ENCODE peak calls at places on chromosomes 6 and 20, in six cellular contexts. One of them, this sample, is unnamed.

GRCh38 chr6:2940010-2940850 is 31.1 kb downstream of the SERPINB6 start:
- DNase-seq in body of pancreas: no peak
- DNase-seq in HTR-8/SVneo: no peak
- DNase-seq in Jurkat, Clone E6-1: peak
- DNase-seq in heart left ventricle: no peak
- DNase-seq in head of caudate nucleus: peak
- DNase-seq in this sample: no peak

GRCh38 chr20:19850190-19850533 is 92.1 kb downstream of the RIN2 start:
- DNase-seq in HTR-8/SVneo: no peak
- DNase-seq in Jurkat, Clone E6-1: no peak
- DNase-seq in body of pancreas: peak
- DNase-seq in head of caudate nucleus: peak
- DNase-seq in heart left ventricle: peak
- DNase-seq in this sample: no peak

GRCh38 chr6:4466260-4466659 is 309.9 kb upstream of the CDYL start:
- DNase-seq in body of pancreas: peak
- DNase-seq in HTR-8/SVneo: no peak
- DNase-seq in Jurkat, Clone E6-1: no peak
- DNase-seq in heart left ventricle: no peak
- DNase-seq in head of caudate nucleus: peak
- DNase-seq in this sample: no peak

GRCh38 chr20:2168946-2169345 is 67.3 kb downstream of the STK35 start:
- DNase-seq in head of caudate nucleus: no peak
- DNase-seq in Jurkat, Clone E6-1: no peak
- DNase-seq in body of pancreas: no peak
- DNase-seq in heart left ventricle: no peak
- DNase-seq in HTR-8/SVneo: no peak
- DNase-seq in this sample: no peak

GRCh38 chr20:44097521-44098255 is 89.3 kb downstream of the JPH2 start:
- DNase-seq in head of caudate nucleus: no peak
- DNase-seq in Jurkat, Clone E6-1: no peak
- DNase-seq in HTR-8/SVneo: no peak
- DNase-seq in body of pancreas: no peak
- DNase-seq in heart left ventricle: no peak
- DNase-seq in this sample: no peak

GRCh38 chr6:89371849-89372505 is 19.5 kb upstream of the UBE2J1 start:
- DNase-seq in Jurkat, Clone E6-1: peak
- DNase-seq in heart left ventricle: peak
- DNase-seq in HTR-8/SVneo: peak
- DNase-seq in head of caudate nucleus: peak
- DNase-seq in body of pancreas: peak
- DNase-seq in this sample: peak

GRCh38 chr20:30812739-30813411 is 444.6 kb upstream of the DEFB115 start:
- DNase-seq in heart left ventricle: no peak
- DNase-seq in Jurkat, Clone E6-1: no peak
- DNase-seq in HTR-8/SVneo: no peak
- DNase-seq in body of pancreas: no peak
- DNase-seq in head of caudate nucleus: no peak
- DNase-seq in this sample: no peak

GRCh38 chr20:61757678-61758555 is 307.8 kb downstream of the TAF4 start:
- DNase-seq in body of pancreas: no peak
- DNase-seq in heart left ventricle: no peak
- DNase-seq in Jurkat, Clone E6-1: no peak
- DNase-seq in head of caudate nucleus: no peak
- DNase-seq in HTR-8/SVneo: no peak
- DNase-seq in this sample: no peak

GRCh38 chr20:40641809-40642208 is 47.2 kb downstream of the MAFB start:
- DNase-seq in Jurkat, Clone E6-1: no peak
- DNase-seq in head of caudate nucleus: no peak
- DNase-seq in HTR-8/SVneo: no peak
- DNase-seq in body of pancreas: no peak
- DNase-seq in heart left ventricle: no peak
- DNase-seq in this sample: no peak

GRCh38 chr6:16064687-16065086 is 64.2 kb upstream of the MYLIP start:
- DNase-seq in body of pancreas: no peak
- DNase-seq in heart left ventricle: no peak
- DNase-seq in head of caudate nucleus: no peak
- DNase-seq in Jurkat, Clone E6-1: no peak
- DNase-seq in HTR-8/SVneo: no peak
- DNase-seq in this sample: no peak

GRCh38 chr20:168876-169275 is 11.6 kb downstream of the DEFB127 start:
- DNase-seq in HTR-8/SVneo: no peak
- DNase-seq in body of pancreas: no peak
- DNase-seq in head of caudate nucleus: no peak
- DNase-seq in heart left ventricle: no peak
- DNase-seq in Jurkat, Clone E6-1: no peak
- DNase-seq in this sample: peak

GRCh38 chr6:25706314-25707014 is 48.1 kb upstream of the SLC17A4 start:
- DNase-seq in head of caudate nucleus: no peak
- DNase-seq in HTR-8/SVneo: no peak
- DNase-seq in body of pancreas: peak
- DNase-seq in heart left ventricle: no peak
- DNase-seq in Jurkat, Clone E6-1: no peak
- DNase-seq in this sample: peak

GRCh38 chr6:35017461-35018183 is 123.5 kb downstream of the TCP11 start:
- DNase-seq in heart left ventricle: peak
- DNase-seq in Jurkat, Clone E6-1: no peak
- DNase-seq in HTR-8/SVneo: no peak
- DNase-seq in body of pancreas: peak
- DNase-seq in head of caudate nucleus: no peak
- DNase-seq in this sample: no peak